ENCODE peak calls at places on chromosomes 1 and 21, in nine cellular contexts. Q is mucosa of descending colon, I is cardiac fibroblast, H is Caco-2, X is tibial nerve, E is transverse colon, M is neural progenitor cell, S is heart left ventricle, O is left ventricle myocardium inferior. K is an unnamed sample.

GRCh38 chr1:199907361-199907760 is 120.1 kb upstream of the NR5A2 start:
- DNase-seq in Q (no peak), I (no peak), H (no peak), X (no peak), E (no peak), M (no peak), S (no peak), O (no peak), K (no peak)

GRCh38 chr1:232880354-232880753 is 70.1 kb upstream of the NTPCR start:
- DNase-seq in Q (peak), I (peak), H (peak), X (no peak), E (peak), M (peak), S (no peak), O (no peak), K (no peak)

GRCh38 chr1:47578026-47578861 is 140.4 kb downstream of the FOXD2 start:
- DNase-seq in Q (no peak), I (no peak), H (no peak), X (peak), E (peak), M (no peak), S (peak), O (peak), K (no peak)

GRCh38 chr1:199979071-199979470 is 48.4 kb upstream of the NR5A2 start:
- DNase-seq in Q (no peak), I (no peak), H (no peak), X (no peak), E (no peak), M (no peak), S (no peak), O (no peak), K (no peak)

GRCh38 chr1:56473582-56474270 is 105.6 kb downstream of the PLPP3 start:
- DNase-seq in Q (no peak), I (peak), H (no peak), X (no peak), E (no peak), M (no peak), S (no peak), O (no peak), K (no peak)

GRCh38 chr1:51649593-51650091 is 32.8 kb downstream of the OSBPL9 start:
- DNase-seq in Q (no peak), I (no peak), H (no peak), X (no peak), E (no peak), M (no peak), S (no peak), O (no peak), K (no peak)

GRCh38 chr1:70922196-70922595 is 125.4 kb downstream of the PTGER3 start:
- DNase-seq in Q (no peak), I (no peak), H (no peak), X (no peak), E (no peak), M (no peak), S (no peak), O (no peak), K (no peak)

GRCh38 chr1:101260531-101260930 is 23.7 kb downstream of the S1PR1 start:
- DNase-seq in Q (no peak), I (no peak), H (no peak), X (no peak), E (no peak), M (no peak), S (no peak), O (no peak), K (no peak)

GRCh38 chr1:229271448-229272120 is 673 bp downstream of the RAB4A start:
- DNase-seq in Q (peak), I (peak), H (no peak), X (no peak), E (peak), M (peak), S (no peak), O (peak), K (no peak)

GRCh38 chr1:24173638-24174325 is 13.3 kb downstream of the IFNLR1 start:
- DNase-seq in Q (no peak), I (no peak), H (no peak), X (no peak), E (no peak), M (no peak), S (no peak), O (no peak), K (no peak)

GRCh38 chr1:200546577-200546976 is 74.0 kb downstream of the KIF14 start:
- DNase-seq in Q (no peak), I (no peak), H (no peak), X (no peak), E (no peak), M (no peak), S (no peak), O (no peak), K (no peak)

GRCh38 chr1:58786184-58786926 is 2.5 kb upstream of the JUN start:
- DNase-seq in Q (no peak), I (peak), H (no peak), X (no peak), E (no peak), M (no peak), S (no peak), O (no peak), K (no peak)

GRCh38 chr21:37005548-37006242 is 807 bp upstream of the RIPPLY3 start:
- DNase-seq in Q (no peak), I (no peak), H (no peak), X (no peak), E (no peak), M (peak), S (no peak), O (no peak), K (no peak)

GRCh38 chr1:16139473-16139962 is 16.4 kb downstream of the EPHA2 start:
- DNase-seq in Q (no peak), I (peak), H (no peak), X (no peak), E (no peak), M (no peak), S (no peak), O (no peak), K (no peak)

GRCh38 chr1:153231363-153231762 is 14.0 kb downstream of the PRR9 start:
- DNase-seq in Q (peak), I (no peak), H (no peak), X (no peak), E (peak), M (no peak), S (no peak), O (no peak), K (no peak)

GRCh38 chr21:39645331-39645730 is 32.6 kb downstream of the B3GALT5 start:
- DNase-seq in Q (no peak), I (no peak), H (no peak), X (no peak), E (no peak), M (no peak), S (no peak), O (no peak), K (no peak)

GRCh38 chr1:230905733-230906132 is 37.4 kb upstream of the C1orf198 start:
- DNase-seq in Q (no peak), I (peak), H (no peak), X (no peak), E (no peak), M (no peak), S (no peak), O (no peak), K (no peak)

GRCh38 chr1:182567629-182568028 is 21.4 kb downstream of the RNASEL start:
- DNase-seq in Q (no peak), I (no peak), H (no peak), X (no peak), E (no peak), M (no peak), S (no peak), O (no peak), K (no peak)

GRCh38 chr1:184811439-184812111 is 56.9 kb upstream of the EDEM3 start:
- DNase-seq in Q (no peak), I (no peak), H (no peak), X (no peak), E (no peak), M (no peak), S (no peak), O (peak), K (peak)

GRCh38 chr1:152962876-152963415 is 7.5 kb upstream of the SPRR4 start:
- DNase-seq in Q (no peak), I (no peak), H (no peak), X (no peak), E (no peak), M (no peak), S (no peak), O (no peak), K (no peak)

GRCh38 chr1:41023279-41023990 is 1.9 kb upstream of the SLFNL1 start:
- DNase-seq in Q (no peak), I (peak), H (peak), X (no peak), E (no peak), M (peak), S (no peak), O (no peak), K (no peak)

GRCh38 chr1:210328746-210329488 is at the start of gene HHAT:
- DNase-seq in Q (peak), I (peak), H (peak), X (peak), E (peak), M (peak), S (peak), O (peak), K (peak)

GRCh38 chr1:110612060-110612745 is 6.0 kb upstream of the KCNA2 start:
- DNase-seq in Q (peak), I (no peak), H (no peak), X (no peak), E (no peak), M (no peak), S (no peak), O (no peak), K (no peak)

GRCh38 chr1:36883315-36883949 is 150.9 kb downstream of the GRIK3 start:
- DNase-seq in Q (no peak), I (no peak), H (no peak), X (no peak), E (no peak), M (no peak), S (no peak), O (no peak), K (no peak)
- H3K4me3 ChIP-seq in Q (no peak), I (no peak), H (no peak), X (no peak), E (no peak), M (no peak), S (no peak), O (no peak), K (no peak)

DNA sequence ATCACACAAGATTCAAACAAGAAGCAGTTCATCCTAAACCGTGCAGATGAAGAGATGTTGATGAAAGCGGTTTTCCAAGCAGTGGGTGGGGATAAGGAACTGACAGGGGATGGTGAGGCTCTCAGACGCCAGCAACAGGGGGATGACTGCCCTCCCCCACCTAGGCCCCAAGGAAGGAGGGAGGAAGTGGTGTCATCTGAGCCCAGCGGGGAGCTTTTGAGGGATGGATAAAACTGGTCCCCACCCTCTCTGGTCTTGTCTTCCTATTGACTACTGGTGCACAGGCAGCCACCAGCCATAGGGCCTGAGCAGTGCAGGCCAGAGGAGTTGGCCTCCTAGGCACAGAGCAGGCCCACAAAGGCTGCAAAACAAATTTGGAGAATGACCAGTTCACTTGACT is 175.5 kb downstream of the HUNK start:
- DNase-seq in Q (no peak), I (no peak), H (no peak), X (no peak), E (no peak), M (no peak), S (no peak), O (no peak), K (peak)
- H3K4me3 ChIP-seq in Q (no peak), I (no peak), H (no peak), X (no peak), E (no peak), M (no peak), S (no peak), O (no peak), K (no peak)

GRCh38 chr1:1305300-1306069 is 2.2 kb downstream of the ACAP3 start:
- DNase-seq in Q (peak), I (peak), H (no peak), X (peak), E (peak), M (peak), S (peak), O (peak), K (no peak)
- H3K4me3 ChIP-seq in Q (no peak), I (peak), H (peak), X (peak), E (peak), M (no peak), S (peak), O (peak), K (peak)

GRCh38 chr1:8875216-8875861 is 3.1 kb downstream of the ENO1 start:
- DNase-seq in Q (no peak), I (no peak), H (no peak), X (no peak), E (no peak), M (no peak), S (peak), O (no peak), K (no peak)

GRCh38 chr1:8873506-8874229 is 4.8 kb downstream of the ENO1 start:
- DNase-seq in Q (peak), I (peak), H (no peak), X (peak), E (peak), M (peak), S (peak), O (peak), K (peak)

GRCh38 chr1:8876099-8876496 is 2.4 kb downstream of the ENO1 start:
- DNase-seq in Q (no peak), I (no peak), H (no peak), X (no peak), E (no peak), M (no peak), S (no peak), O (no peak), K (no peak)

GRCh38 chr1:8873001-8873400 is 5.5 kb downstream of the ENO1 start:
- DNase-seq in Q (no peak), I (no peak), H (no peak), X (no peak), E (no peak), M (no peak), S (no peak), O (no peak), K (no peak)

GRCh38 chr1:8874230-8875201 is 4.0 kb downstream of the ENO1 start:
- DNase-seq in Q (no peak), I (peak), H (no peak), X (no peak), E (no peak), M (no peak), S (no peak), O (no peak), K (no peak)
- H3K4me3 ChIP-seq in Q (no peak), I (peak), H (peak), X (no peak), E (no peak), M (peak), S (no peak), O (peak), K (no peak)

DNA sequence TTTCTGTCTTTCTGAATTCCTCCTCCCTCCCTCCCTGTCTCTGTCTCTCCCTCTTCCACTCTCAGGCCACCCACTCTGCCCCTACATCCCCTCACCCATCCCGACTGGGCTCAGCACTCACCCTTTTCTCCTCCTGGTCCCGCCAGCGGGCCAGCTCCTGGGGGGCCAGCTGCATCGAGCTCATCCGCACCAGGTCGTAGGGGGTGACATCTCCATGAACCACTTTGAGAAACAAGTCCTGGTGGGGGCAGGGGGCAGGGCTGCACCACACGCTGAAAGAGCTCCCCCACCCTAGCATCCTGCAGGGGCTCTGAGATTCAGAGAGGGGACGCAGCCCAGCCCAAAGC is 17.8 kb downstream of the SPOCD1 start:
- DNase-seq in Q (no peak), I (no peak), H (no peak), X (no peak), E (peak), M (no peak), S (no peak), O (no peak), K (no peak)
- H3K4me3 ChIP-seq in Q (no peak), I (peak), H (no peak), X (no peak), E (no peak), M (no peak), S (no peak), O (no peak), K (no peak)

DNA sequence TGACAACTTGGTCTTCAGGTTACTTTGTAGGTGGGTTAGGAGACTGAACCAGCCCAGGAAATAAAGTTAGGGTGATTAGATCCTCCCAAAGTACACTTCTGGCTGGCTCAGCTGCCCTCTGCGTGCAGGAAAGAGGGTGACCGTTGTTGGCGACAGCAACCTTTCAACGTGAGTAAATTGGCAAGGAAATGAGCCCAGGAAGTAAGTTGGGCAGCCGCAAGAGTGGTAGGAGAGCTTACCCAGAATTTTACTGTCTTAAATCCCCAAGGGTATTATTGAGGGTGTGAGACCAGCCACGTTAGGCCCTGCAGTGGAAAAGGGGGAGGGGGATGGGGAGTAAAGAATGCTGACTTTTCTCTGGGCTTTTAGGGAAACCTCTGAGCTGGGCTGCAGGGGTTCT is 1.6 kb downstream of the TENT5C start:
- DNase-seq in Q (peak), I (peak), H (peak), X (no peak), E (peak), M (peak), S (peak), O (no peak), K (peak)
- H3K4me3 ChIP-seq in Q (peak), I (no peak), H (peak), X (peak), E (peak), M (peak), S (peak), O (peak), K (peak)

DNA sequence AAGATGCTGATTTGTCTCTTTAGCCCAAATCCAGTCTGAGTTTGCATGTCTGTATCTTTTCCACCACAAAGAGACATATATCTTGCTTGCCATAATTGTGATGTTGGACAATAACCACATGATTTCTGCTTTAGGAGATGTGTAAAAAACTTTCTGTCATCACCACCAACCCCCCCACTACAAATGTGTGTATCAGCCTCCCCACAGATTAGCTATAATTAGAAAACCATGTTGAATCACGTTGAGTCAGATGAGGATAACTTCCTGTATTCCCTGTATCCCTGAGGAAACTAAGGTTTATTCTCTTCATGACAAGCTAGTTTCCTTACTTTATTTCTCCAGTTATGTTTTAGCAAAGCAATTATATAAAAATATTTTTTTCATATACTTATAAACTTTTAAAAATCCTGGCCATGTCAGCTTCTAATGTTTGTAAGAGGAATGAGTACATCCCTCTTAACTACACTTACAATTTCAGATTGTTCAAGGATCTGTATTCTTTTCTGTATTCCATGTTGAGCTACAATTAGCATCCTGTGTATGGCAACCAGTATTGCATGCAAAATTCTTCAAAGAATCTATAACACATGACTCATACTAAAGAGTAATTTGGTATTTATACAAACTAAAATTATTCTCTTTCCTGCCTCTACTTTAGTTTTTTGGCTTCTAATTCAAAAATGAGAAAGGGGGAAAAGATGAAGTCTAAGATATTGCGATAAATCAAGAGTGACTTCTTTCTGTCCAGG is 143.0 kb downstream of the FMN2 start:
- DNase-seq in Q (no peak), I (peak), H (no peak), X (no peak), E (no peak), M (no peak), S (no peak), O (no peak), K (no peak)
- H3K4me3 ChIP-seq in Q (no peak), I (no peak), H (no peak), X (no peak), E (no peak), M (no peak), S (no peak), O (no peak), K (no peak)

GRCh38 chr1:88730132-88730675 is 46.1 kb downstream of the PKN2 start:
- DNase-seq in Q (no peak), I (no peak), H (no peak), X (no peak), E (no peak), M (no peak), S (no peak), O (no peak), K (no peak)

GRCh38 chr1:88727205-88727604 is 43.1 kb downstream of the PKN2 start:
- DNase-seq in Q (no peak), I (no peak), H (no peak), X (no peak), E (no peak), M (no peak), S (no peak), O (no peak), K (no peak)

GRCh38 chr1:88731475-88731874 is 47.4 kb downstream of the PKN2 start:
- DNase-seq in Q (peak), I (peak), H (no peak), X (no peak), E (peak), M (no peak), S (no peak), O (no peak), K (no peak)

GRCh38 chr1:88729297-88729696 is 45.2 kb downstream of the PKN2 start:
- DNase-seq in Q (no peak), I (no peak), H (no peak), X (no peak), E (no peak), M (peak), S (no peak), O (no peak), K (no peak)

GRCh38 chr1:88730995-88731394 is 46.9 kb downstream of the PKN2 start:
- DNase-seq in Q (no peak), I (no peak), H (no peak), X (no peak), E (no peak), M (no peak), S (no peak), O (no peak), K (no peak)
- H3K4me3 ChIP-seq in Q (no peak), I (no peak), H (no peak), X (no peak), E (no peak), M (no peak), S (no peak), O (no peak), K (no peak)

DNA sequence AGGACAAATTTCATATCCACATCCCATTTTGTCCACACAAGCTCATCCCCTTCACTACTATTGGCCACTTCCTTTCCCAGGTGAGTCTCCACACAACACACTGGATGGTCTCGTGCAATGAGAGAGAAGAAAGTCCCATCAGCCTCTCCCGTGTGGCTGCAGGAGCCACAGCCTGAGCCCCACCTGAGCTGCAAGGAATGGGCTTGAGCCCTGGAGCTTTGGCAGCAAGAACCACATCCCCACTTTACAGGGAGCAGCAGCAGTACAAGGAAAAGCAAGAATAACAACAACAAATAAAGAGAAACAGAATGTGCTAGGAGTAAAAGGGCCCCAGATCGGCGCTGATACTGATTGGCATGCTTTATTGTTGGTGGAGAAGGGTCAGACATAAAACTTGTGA is 117.7 kb downstream of the TPTE start:
- DNase-seq in Q (no peak), I (no peak), H (no peak), X (no peak), E (no peak), M (no peak), S (no peak), O (no peak), K (no peak)
- H3K4me3 ChIP-seq in Q (no peak), I (no peak), H (no peak), X (no peak), E (no peak), M (no peak), S (no peak), O (no peak), K (no peak)

K was measured in ascending aorta.